ENCODE peak calls at places on chromosomes 13 and 19, in four cellular contexts. I is CD4-positive, alpha-beta T cell; E is thyroid gland; G is uterus. H is an unnamed sample.

GRCh38 chr13:76386316-76386715 is 499.9 kb downstream of the KCTD12 start:
- DNase-seq in I (no peak), E (no peak), G (no peak), H (no peak)

GRCh38 chr13:40164137-40164536 is 502.3 kb downstream of the FOXO1 start:
- DNase-seq in I (no peak), E (no peak), G (no peak), H (peak; percentile 55)

GRCh38 chr13:52848455-52849190 is at the start of gene PCDH8:
- DNase-seq in I (no peak), E (no peak), G (no peak), H (no peak)

GRCh38 chr13:26985285-26985878 is 186.2 kb downstream of the USP12 start:
- DNase-seq in I (peak; percentile 57), E (peak; percentile 66), G (peak; percentile 78), H (no peak)

GRCh38 chr13:28744091-28744536 is 25.3 kb upstream of the SLC46A3 start:
- DNase-seq in I (no peak), E (no peak), G (no peak), H (no peak)

GRCh38 chr13:106096661-106097092 is 438.8 kb downstream of the EFNB2 start:
- DNase-seq in I (no peak), E (no peak), G (no peak), H (no peak)

GRCh38 chr13:103199380-103200088 is 133.3 kb upstream of the SLC10A2 start:
- DNase-seq in I (no peak), E (no peak), G (no peak), H (no peak)

GRCh38 chr13:93151277-93151676 is 75.3 kb upstream of the GPC6 start:
- DNase-seq in I (no peak), E (no peak), G (no peak), H (no peak)

GRCh38 chr19:33447336-33448158 is 74.0 kb downstream of the CEBPG start:
- DNase-seq in I (no peak), E (no peak), G (no peak), H (no peak)

GRCh38 chr19:48818234-48818823 is 7.5 kb upstream of the BCAT2 start:
- DNase-seq in I (no peak), E (no peak), G (no peak), H (no peak)

GRCh38 chr19:11273288-11273687 is 11.0 kb upstream of the DOCK6 start:
- DNase-seq in I (no peak), E (no peak), G (no peak), H (no peak)

GRCh38 chr13:108249150-108249549 is 20.4 kb upstream of the TNFSF13B start:
- DNase-seq in I (no peak), E (no peak), G (no peak), H (no peak)

DNA sequence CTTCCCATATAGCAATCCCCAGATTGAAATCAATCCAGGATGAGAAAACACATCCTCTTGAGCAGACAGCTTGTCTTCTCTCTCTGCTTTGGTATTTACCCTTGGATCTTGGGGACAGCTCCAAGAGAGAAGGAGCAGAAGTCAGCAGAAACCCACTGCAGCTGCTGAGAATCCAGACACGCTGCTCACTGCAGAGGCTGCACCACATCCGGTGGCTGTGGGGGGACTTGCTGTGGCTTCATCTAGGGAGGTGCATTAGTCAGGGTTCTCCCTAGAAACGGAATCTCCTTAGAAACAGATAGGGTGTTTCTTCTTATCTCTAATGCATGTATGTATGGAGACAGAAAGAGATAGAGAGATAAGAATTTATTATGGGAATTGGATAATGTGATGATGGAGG is 2.7 kb downstream of the CYP4F12 start:
- DNase-seq in I (no peak), E (no peak), G (no peak), H (no peak)
- H3K9me3 ChIP-seq in I (no peaks in the 10 kb centered on the region), E (no peaks in the 10 kb centered on the region), G (no peaks in the 10 kb centered on the region), H (no peaks in the 10 kb centered on the region)

GRCh38 chr19:53195265-53195879 is 2.2 kb upstream of the ZNF665 start:
- DNase-seq in I (peak; percentile 60), E (peak; percentile 85), G (peak; percentile 85), H (peak; percentile 89)

GRCh38 chr19:53196777-53197396 is 3.7 kb upstream of the ZNF665 start:
- DNase-seq in I (peak; percentile 98), E (peak; percentile 98), G (peak; percentile 99), H (peak; percentile 86)

GRCh38 chr19:53190253-53190652 is 2.9 kb downstream of the ZNF665 start:
- DNase-seq in I (no peak), E (no peak), G (no peak), H (no peak)

GRCh38 chr19:53193534-53194222 is 520 bp upstream of the ZNF665 start:
- DNase-seq in I (no peak), E (no peak), G (no peak), H (no peak)

DNA sequence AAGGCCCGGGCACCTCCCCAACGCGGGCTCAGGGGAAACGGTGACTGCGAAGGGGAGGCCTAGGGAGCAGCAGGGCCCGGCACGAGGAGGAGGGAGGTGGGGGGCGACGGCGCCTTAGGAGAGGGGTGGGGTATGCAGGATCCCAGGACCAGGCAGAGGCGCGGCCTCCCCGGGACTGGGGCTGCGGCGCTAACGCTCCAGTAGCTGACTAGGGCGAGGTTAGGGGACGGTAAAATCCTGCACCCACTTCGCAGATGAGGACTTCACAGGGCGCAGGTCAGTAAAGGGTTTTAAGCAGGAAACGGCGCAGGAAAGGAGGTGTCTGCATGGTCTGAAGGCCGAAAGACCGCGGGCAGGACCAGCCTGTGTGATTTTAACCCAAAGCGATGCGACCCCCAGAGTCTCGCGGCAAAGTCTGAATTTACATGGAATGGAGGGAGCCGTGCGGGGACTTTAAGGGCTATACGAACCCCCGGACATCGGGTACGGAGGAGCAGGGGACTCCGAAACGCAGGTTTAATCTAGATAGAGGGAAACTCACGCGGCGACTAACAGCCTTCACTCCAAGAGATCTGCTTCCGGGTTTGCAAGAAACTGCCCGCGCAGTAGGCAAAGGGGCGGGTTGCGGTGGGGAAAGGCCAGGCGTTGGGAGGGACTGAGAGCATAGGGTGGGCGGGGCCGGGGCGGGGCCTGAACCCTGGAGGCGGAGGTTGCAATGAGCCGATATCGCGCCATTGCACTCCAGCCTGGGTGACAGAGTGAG is at the start of gene ZNF665:
- DNase-seq in I (peak; percentile 46), E (peak; percentile 90), G (peak; percentile 91), H (peak; percentile 67)
- H3K9me3 ChIP-seq in I (peaks cover 5% of the 10 kb centered on the region), E (no peaks in the 10 kb centered on the region), G (no peaks in the 10 kb centered on the region), H (no peaks in the 10 kb centered on the region)

GRCh38 chr19:41584260-41584810 is 8.4 kb downstream of the CEACAM21 start:
- DNase-seq in I (no peak), E (no peak), G (no peak), H (no peak)
- H3K9me3 ChIP-seq in I (peaks cover 17% of the 10 kb centered on the region), E (no peaks in the 10 kb centered on the region), G (no peaks in the 10 kb centered on the region), H (no peaks in the 10 kb centered on the region)

DNA sequence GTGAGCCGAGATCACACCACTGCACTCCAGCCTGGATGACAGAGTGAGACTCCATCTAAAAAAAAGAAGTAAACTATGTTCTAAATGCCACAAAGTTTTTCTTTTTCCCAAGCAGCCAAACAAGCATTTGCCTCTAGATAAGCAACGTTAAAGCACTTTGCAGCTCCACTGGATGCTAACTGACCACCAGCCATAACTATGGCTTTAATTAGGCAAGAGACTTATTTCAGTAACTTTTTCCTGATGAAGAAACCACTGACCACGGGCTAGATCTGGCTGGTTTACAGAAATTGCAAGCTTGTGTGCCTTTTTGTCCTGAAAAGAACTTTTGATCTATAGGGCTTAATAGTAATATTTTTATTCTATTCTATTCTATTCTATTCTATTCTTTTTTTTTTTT is 22.1 kb downstream of the CD70 start:
- DNase-seq in I (no peak), E (no peak), G (no peak), H (no peak)
- H3K9me3 ChIP-seq in I (peaks cover 9% of the 10 kb centered on the region), E (no peaks in the 10 kb centered on the region), G (no peaks in the 10 kb centered on the region), H (no peaks in the 10 kb centered on the region)

H was measured in ascending aorta.